ENCODE peak calls at places on chromosomes 11 and 22, in nine cellular contexts. One of them, this sample, is unnamed.

GRCh38 chr22:45934659-45935341 is 42.2 kb downstream of the WNT7B start:
- DNase-seq in HL-60: no peak
- DNase-seq in GM12878: no peak
- DNase-seq in HepG2: peak
- DNase-seq in A549: peak
- DNase-seq in K562: no peak
- DNase-seq in HCT116: peak
- DNase-seq in Panc1: peak
- DNase-seq in SK-N-SH: peak
- DNase-seq in this sample: no peak

GRCh38 chr11:312092-312816 is 1.6 kb upstream of the IFITM1 start:
- DNase-seq in HL-60: no peak
- DNase-seq in GM12878: no peak
- DNase-seq in HepG2: no peak
- DNase-seq in A549: no peak
- DNase-seq in K562: peak
- DNase-seq in HCT116: no peak
- DNase-seq in Panc1: no peak
- DNase-seq in SK-N-SH: no peak
- DNase-seq in this sample: no peak

GRCh38 chr11:57154718-57155117 is 27.0 kb upstream of the LRRC55 start:
- DNase-seq in HL-60: peak
- DNase-seq in GM12878: no peak
- DNase-seq in HepG2: no peak
- DNase-seq in A549: peak
- DNase-seq in K562: no peak
- DNase-seq in HCT116: no peak
- DNase-seq in Panc1: no peak
- DNase-seq in SK-N-SH: no peak
- DNase-seq in this sample: no peak

GRCh38 chr11:64384981-64385952 is 26.3 kb downstream of the RPS6KA4 start:
- DNase-seq in HL-60: no peak
- DNase-seq in GM12878: no peak
- DNase-seq in HepG2: no peak
- DNase-seq in A549: no peak
- DNase-seq in K562: no peak
- DNase-seq in HCT116: no peak
- DNase-seq in Panc1: no peak
- DNase-seq in SK-N-SH: no peak
- DNase-seq in this sample: no peak

GRCh38 chr11:58567889-58568512 is 7.7 kb downstream of the LPXN start:
- DNase-seq in HL-60: peak
- DNase-seq in GM12878: no peak
- DNase-seq in HepG2: peak
- DNase-seq in A549: peak
- DNase-seq in K562: peak
- DNase-seq in HCT116: peak
- DNase-seq in Panc1: peak
- DNase-seq in SK-N-SH: peak
- DNase-seq in this sample: peak

GRCh38 chr11:70289582-70289981 is 19.1 kb downstream of the PPFIA1 start:
- DNase-seq in HL-60: no peak
- DNase-seq in GM12878: no peak
- DNase-seq in HepG2: no peak
- DNase-seq in A549: no peak
- DNase-seq in K562: no peak
- DNase-seq in HCT116: no peak
- DNase-seq in Panc1: no peak
- DNase-seq in SK-N-SH: no peak
- DNase-seq in this sample: no peak

GRCh38 chr11:27997344-27997743 is 110.6 kb downstream of the KIF18A start:
- DNase-seq in HL-60: peak
- DNase-seq in GM12878: no peak
- DNase-seq in HepG2: no peak
- DNase-seq in A549: no peak
- DNase-seq in K562: no peak
- DNase-seq in HCT116: no peak
- DNase-seq in Panc1: no peak
- DNase-seq in SK-N-SH: no peak
- DNase-seq in this sample: no peak

GRCh38 chr22:50076646-50077624 is 8.3 kb downstream of the MLC1 start:
- DNase-seq in HL-60: no peak
- DNase-seq in GM12878: no peak
- DNase-seq in HepG2: no peak
- DNase-seq in A549: no peak
- DNase-seq in K562: no peak
- DNase-seq in HCT116: no peak
- DNase-seq in Panc1: no peak
- DNase-seq in SK-N-SH: peak
- DNase-seq in this sample: no peak

GRCh38 chr22:48960981-48961655 is 866.6 kb downstream of the BRD1 start:
- DNase-seq in HL-60: no peak
- DNase-seq in GM12878: no peak
- DNase-seq in HepG2: no peak
- DNase-seq in A549: no peak
- DNase-seq in K562: no peak
- DNase-seq in HCT116: no peak
- DNase-seq in Panc1: no peak
- DNase-seq in SK-N-SH: no peak
- DNase-seq in this sample: no peak

GRCh38 chr22:36762687-36763260 is 13.1 kb downstream of the IFT27 start:
- DNase-seq in HL-60: no peak
- DNase-seq in GM12878: no peak
- DNase-seq in HepG2: no peak
- DNase-seq in A549: no peak
- DNase-seq in K562: no peak
- DNase-seq in HCT116: no peak
- DNase-seq in Panc1: no peak
- DNase-seq in SK-N-SH: no peak
- DNase-seq in this sample: no peak

GRCh38 chr11:13010737-13011342 is 1.7 kb downstream of the RASSF10 start:
- DNase-seq in HL-60: no peak
- DNase-seq in GM12878: no peak
- DNase-seq in HepG2: no peak
- DNase-seq in A549: no peak
- DNase-seq in K562: no peak
- DNase-seq in HCT116: no peak
- DNase-seq in Panc1: no peak
- DNase-seq in SK-N-SH: peak
- DNase-seq in this sample: peak

GRCh38 chr22:50136431-50137047 is 34.0 kb upstream of the PANX2 start:
- DNase-seq in HL-60: no peak
- DNase-seq in GM12878: no peak
- DNase-seq in HepG2: no peak
- DNase-seq in A549: no peak
- DNase-seq in K562: no peak
- DNase-seq in HCT116: no peak
- DNase-seq in Panc1: no peak
- DNase-seq in SK-N-SH: no peak
- DNase-seq in this sample: no peak

GRCh38 chr11:77035580-77035979 is 1.4 kb downstream of the B3GNT6 start:
- DNase-seq in HL-60: no peak
- DNase-seq in GM12878: no peak
- DNase-seq in HepG2: no peak
- DNase-seq in A549: peak
- DNase-seq in K562: no peak
- DNase-seq in HCT116: no peak
- DNase-seq in Panc1: no peak
- DNase-seq in SK-N-SH: no peak
- DNase-seq in this sample: no peak

GRCh38 chr22:47034905-47035419 is 272.5 kb downstream of the TBC1D22A start:
- DNase-seq in HL-60: no peak
- DNase-seq in GM12878: no peak
- DNase-seq in HepG2: no peak
- DNase-seq in A549: no peak
- DNase-seq in K562: no peak
- DNase-seq in HCT116: no peak
- DNase-seq in Panc1: no peak
- DNase-seq in SK-N-SH: peak
- DNase-seq in this sample: no peak

GRCh38 chr11:841981-842369 is 354 bp downstream of the POLR2L start:
- DNase-seq in HL-60: no peak
- DNase-seq in GM12878: no peak
- DNase-seq in HepG2: no peak
- DNase-seq in A549: no peak
- DNase-seq in K562: no peak
- DNase-seq in HCT116: no peak
- DNase-seq in Panc1: no peak
- DNase-seq in SK-N-SH: no peak
- DNase-seq in this sample: no peak

GRCh38 chr22:46738961-46739870 is 1.2 kb upstream of the CERK start:
- DNase-seq in HL-60: peak
- DNase-seq in GM12878: no peak
- DNase-seq in HepG2: peak
- DNase-seq in A549: peak
- DNase-seq in K562: peak
- DNase-seq in HCT116: peak
- DNase-seq in Panc1: peak
- DNase-seq in SK-N-SH: no peak
- DNase-seq in this sample: peak

GRCh38 chr11:64665381-64665780 is 57.6 kb downstream of the NRXN2 start:
- DNase-seq in HL-60: no peak
- DNase-seq in GM12878: no peak
- DNase-seq in HepG2: no peak
- DNase-seq in A549: no peak
- DNase-seq in K562: peak
- DNase-seq in HCT116: no peak
- DNase-seq in Panc1: no peak
- DNase-seq in SK-N-SH: no peak
- DNase-seq in this sample: peak

GRCh38 chr11:6200975-6201374 is 2.0 kb downstream of the OR52W1 start:
- DNase-seq in HL-60: peak
- DNase-seq in GM12878: no peak
- DNase-seq in HepG2: no peak
- DNase-seq in A549: no peak
- DNase-seq in K562: no peak
- DNase-seq in HCT116: no peak
- DNase-seq in Panc1: no peak
- DNase-seq in SK-N-SH: no peak
- DNase-seq in this sample: no peak

GRCh38 chr22:37893583-37893983 is 12.5 kb upstream of the MICALL1 start:
- DNase-seq in HL-60: no peak
- DNase-seq in GM12878: no peak
- DNase-seq in HepG2: peak
- DNase-seq in A549: no peak
- DNase-seq in K562: no peak
- DNase-seq in HCT116: no peak
- DNase-seq in Panc1: no peak
- DNase-seq in SK-N-SH: no peak
- DNase-seq in this sample: no peak

GRCh38 chr11:134730596-134731538 is 318.8 kb upstream of the B3GAT1 start:
- DNase-seq in HL-60: no peak
- DNase-seq in GM12878: no peak
- DNase-seq in HepG2: no peak
- DNase-seq in A549: no peak
- DNase-seq in K562: no peak
- DNase-seq in HCT116: no peak
- DNase-seq in Panc1: no peak
- DNase-seq in SK-N-SH: no peak
- DNase-seq in this sample: no peak

GRCh38 chr11:16881766-16882165 is 132.4 kb downstream of the PLEKHA7 start:
- DNase-seq in HL-60: no peak
- DNase-seq in GM12878: no peak
- DNase-seq in HepG2: no peak
- DNase-seq in A549: no peak
- DNase-seq in K562: no peak
- DNase-seq in HCT116: no peak
- DNase-seq in Panc1: no peak
- DNase-seq in SK-N-SH: no peak
- DNase-seq in this sample: no peak
- H3K27ac ChIP-seq in HL-60: no peak
- H3K27ac ChIP-seq in GM12878: no peak
- H3K27ac ChIP-seq in HepG2: no peak
- H3K27ac ChIP-seq in A549: no peak
- H3K27ac ChIP-seq in K562: no peak
- H3K27ac ChIP-seq in HCT116: no peak
- H3K27ac ChIP-seq in Panc1: no peak
- H3K27ac ChIP-seq in SK-N-SH: no peak
- H3K27ac ChIP-seq in this sample: no peak

GRCh38 chr11:128747728-128748148 is 53.9 kb downstream of the FLI1 start:
- DNase-seq in HL-60: no peak
- DNase-seq in GM12878: no peak
- DNase-seq in HepG2: no peak
- DNase-seq in A549: no peak
- DNase-seq in K562: no peak
- DNase-seq in HCT116: no peak
- DNase-seq in Panc1: no peak
- DNase-seq in SK-N-SH: no peak
- DNase-seq in this sample: no peak
- TF ChIP-seq REST in HL-60: no peak
- TF ChIP-seq REST in GM12878: no peak
- TF ChIP-seq REST in HepG2: no peak
- TF ChIP-seq REST in A549: no peak
- TF ChIP-seq REST in K562: no peak
- TF ChIP-seq REST in HCT116: no peak
- TF ChIP-seq REST in Panc1: no peak
- TF ChIP-seq REST in SK-N-SH: no peak
- TF ChIP-seq REST in this sample: no peak

DNA sequence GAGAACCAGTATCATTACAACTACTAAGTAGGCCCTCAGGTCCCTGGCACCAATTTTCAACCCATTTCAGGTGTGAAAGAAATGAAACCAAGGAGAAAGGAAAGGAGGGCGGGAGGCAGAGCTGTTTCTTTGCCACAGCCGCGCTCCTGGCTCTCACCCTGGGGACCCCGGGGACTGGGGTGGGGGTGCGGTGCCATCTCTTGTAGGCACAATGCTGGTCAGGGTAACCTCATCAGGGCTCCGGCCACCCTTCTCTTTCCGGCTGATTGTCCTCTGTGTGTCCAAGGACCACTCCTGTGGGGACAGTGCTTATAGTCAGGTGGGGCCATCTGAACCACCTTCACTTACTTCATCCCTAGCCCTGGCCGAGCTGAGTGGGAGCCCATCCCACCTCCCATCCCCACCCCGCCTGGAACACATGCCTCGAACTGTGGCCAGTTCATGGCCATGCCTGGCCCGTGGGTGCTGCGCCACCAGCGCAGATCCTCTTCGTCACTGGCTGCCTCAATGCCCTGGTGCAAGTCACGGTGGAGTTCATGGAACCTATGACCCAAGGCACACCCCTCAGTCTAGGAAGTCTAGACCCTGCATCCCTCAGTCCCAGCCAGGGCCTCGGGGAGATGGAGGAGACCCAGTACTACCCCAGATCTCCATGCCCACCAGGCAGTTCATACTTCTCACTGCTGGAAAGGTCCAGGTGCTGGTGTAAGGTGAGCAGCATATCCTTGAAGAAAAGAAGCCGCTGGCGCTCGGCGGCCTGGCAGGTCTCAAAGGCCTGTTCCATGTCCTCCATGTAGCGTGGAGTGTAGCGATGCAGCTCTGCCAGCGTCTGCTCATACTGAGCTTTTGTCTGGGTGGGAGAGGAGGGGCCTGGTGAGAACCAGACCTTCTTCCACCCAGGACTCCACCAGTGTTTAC is 2.3 kb upstream of the ARFGAP2 start:
- DNase-seq in HL-60: no peak
- DNase-seq in GM12878: no peak
- DNase-seq in HepG2: no peak
- DNase-seq in A549: no peak
- DNase-seq in K562: no peak
- DNase-seq in HCT116: no peak
- DNase-seq in Panc1: no peak
- DNase-seq in SK-N-SH: no peak
- DNase-seq in this sample: no peak
- H3K27ac ChIP-seq in HL-60: no peak
- H3K27ac ChIP-seq in GM12878: no peak
- H3K27ac ChIP-seq in HepG2: peak
- H3K27ac ChIP-seq in A549: no peak
- H3K27ac ChIP-seq in K562: no peak
- H3K27ac ChIP-seq in HCT116: no peak
- H3K27ac ChIP-seq in Panc1: no peak
- H3K27ac ChIP-seq in SK-N-SH: no peak
- H3K27ac ChIP-seq in this sample: no peak

GRCh38 chr22:20569059-20570058 is 61.9 kb downstream of the MED15 start:
- DNase-seq in HL-60: peak
- DNase-seq in GM12878: peak
- DNase-seq in HepG2: no peak
- DNase-seq in A549: peak
- DNase-seq in K562: no peak
- DNase-seq in HCT116: peak
- DNase-seq in Panc1: no peak
- DNase-seq in SK-N-SH: no peak
- DNase-seq in this sample: no peak
- TF ChIP-seq REST in HL-60: no peak
- TF ChIP-seq REST in GM12878: no peak
- TF ChIP-seq REST in HepG2: no peak
- TF ChIP-seq REST in A549: no peak
- TF ChIP-seq REST in K562: no peak
- TF ChIP-seq REST in HCT116: no peak
- TF ChIP-seq REST in Panc1: no peak
- TF ChIP-seq REST in SK-N-SH: no peak
- TF ChIP-seq REST in this sample: no peak

This sample was measured in GM23338.